ENCODE peak calls at places on chromosome 19, in five cellular contexts. One of them, this sample, is unnamed.

GRCh38 chr19:18203408-18203862 is 407 bp downstream of the RAB3A start:
- DNase-seq in tibial nerve: no peak
- DNase-seq in ascending aorta: peak; percentile 81
- DNase-seq in left ventricle myocardium inferior: peak; percentile 51
- DNase-seq in fibroblast of the aortic adventitia: no peak
- DNase-seq in this sample: peak; percentile 85

GRCh38 chr19:51131780-51132680 is 7.3 kb downstream of the SIGLEC9 start:
- DNase-seq in tibial nerve: peak; percentile 25
- DNase-seq in ascending aorta: peak; percentile 62
- DNase-seq in left ventricle myocardium inferior: peak; percentile 69
- DNase-seq in fibroblast of the aortic adventitia: peak; percentile 83
- DNase-seq in this sample: peak; percentile 78

GRCh38 chr19:48614436-48615144 is at the start of gene FAM83E:
- DNase-seq in tibial nerve: no peak
- DNase-seq in ascending aorta: no peak
- DNase-seq in left ventricle myocardium inferior: no peak
- DNase-seq in fibroblast of the aortic adventitia: no peak
- DNase-seq in this sample: no peak

GRCh38 chr19:18308051-18308947 is 14.6 kb downstream of the LSM4 start:
- DNase-seq in tibial nerve: no peak
- DNase-seq in ascending aorta: no peak
- DNase-seq in left ventricle myocardium inferior: no peak
- DNase-seq in fibroblast of the aortic adventitia: no peak
- DNase-seq in this sample: peak; percentile 63

GRCh38 chr19:47363758-47364529 is 14.8 kb downstream of the DHX34 start:
- DNase-seq in tibial nerve: no peak
- DNase-seq in ascending aorta: no peak
- DNase-seq in left ventricle myocardium inferior: no peak
- DNase-seq in fibroblast of the aortic adventitia: no peak
- DNase-seq in this sample: no peak

GRCh38 chr19:7865262-7865911 is 8.8 kb downstream of the PRR36 start:
- DNase-seq in tibial nerve: no peak
- DNase-seq in ascending aorta: no peak
- DNase-seq in left ventricle myocardium inferior: no peak
- DNase-seq in fibroblast of the aortic adventitia: no peak
- DNase-seq in this sample: peak; percentile 50

GRCh38 chr19:38703509-38703908 is 40.8 kb downstream of the CAPN12 start:
- DNase-seq in tibial nerve: no peak
- DNase-seq in ascending aorta: no peak
- DNase-seq in left ventricle myocardium inferior: no peak
- DNase-seq in fibroblast of the aortic adventitia: no peak
- DNase-seq in this sample: no peak

GRCh38 chr19:12660980-12661379 is 5.6 kb downstream of the MAN2B1 start:
- DNase-seq in tibial nerve: no peak
- DNase-seq in ascending aorta: no peak
- DNase-seq in left ventricle myocardium inferior: no peak
- DNase-seq in fibroblast of the aortic adventitia: no peak
- DNase-seq in this sample: no peak

GRCh38 chr19:33679696-33680095 is 57.9 kb downstream of the CHST8 start:
- DNase-seq in tibial nerve: no peak
- DNase-seq in ascending aorta: no peak
- DNase-seq in left ventricle myocardium inferior: no peak
- DNase-seq in fibroblast of the aortic adventitia: no peak
- DNase-seq in this sample: no peak

GRCh38 chr19:55538132-55538531 is 1.2 kb upstream of the SBK2 start:
- DNase-seq in tibial nerve: no peak
- DNase-seq in ascending aorta: no peak
- DNase-seq in left ventricle myocardium inferior: no peak
- DNase-seq in fibroblast of the aortic adventitia: no peak
- DNase-seq in this sample: no peak

GRCh38 chr19:913080-913748 is at the start of gene R3HDM4:
- DNase-seq in tibial nerve: peak; percentile 67
- DNase-seq in ascending aorta: peak; percentile 86
- DNase-seq in left ventricle myocardium inferior: peak; percentile 87
- DNase-seq in fibroblast of the aortic adventitia: peak; percentile 42
- DNase-seq in this sample: peak; percentile 92

GRCh38 chr19:34806976-34807860 is 34.2 kb upstream of the ZNF599 start:
- DNase-seq in tibial nerve: no peak
- DNase-seq in ascending aorta: no peak
- DNase-seq in left ventricle myocardium inferior: no peak
- DNase-seq in fibroblast of the aortic adventitia: no peak
- DNase-seq in this sample: no peak

GRCh38 chr19:38388310-38389100 is at the start of gene SPRED3:
- DNase-seq in tibial nerve: no peak
- DNase-seq in ascending aorta: no peak
- DNase-seq in left ventricle myocardium inferior: no peak
- DNase-seq in fibroblast of the aortic adventitia: no peak
- DNase-seq in this sample: peak; percentile 52

GRCh38 chr19:50980203-50980602 is 3.5 kb downstream of the KLK7 start:
- DNase-seq in tibial nerve: no peak
- DNase-seq in ascending aorta: no peak
- DNase-seq in left ventricle myocardium inferior: no peak
- DNase-seq in fibroblast of the aortic adventitia: no peak
- DNase-seq in this sample: no peak

GRCh38 chr19:43447655-43448054 is 17.8 kb downstream of the LYPD3 start:
- DNase-seq in tibial nerve: no peak
- DNase-seq in ascending aorta: no peak
- DNase-seq in left ventricle myocardium inferior: no peak
- DNase-seq in fibroblast of the aortic adventitia: no peak
- DNase-seq in this sample: no peak

GRCh38 chr19:21699197-21699596 is 68.2 kb downstream of the ZNF100 start:
- DNase-seq in tibial nerve: no peak
- DNase-seq in ascending aorta: no peak
- DNase-seq in left ventricle myocardium inferior: no peak
- DNase-seq in fibroblast of the aortic adventitia: no peak
- DNase-seq in this sample: no peak

GRCh38 chr19:34998777-34999497 is 1.2 kb upstream of the GRAMD1A start:
- DNase-seq in tibial nerve: no peak
- DNase-seq in ascending aorta: no peak
- DNase-seq in left ventricle myocardium inferior: no peak
- DNase-seq in fibroblast of the aortic adventitia: no peak
- DNase-seq in this sample: no peak

GRCh38 chr19:13937479-13938360 is 497 bp downstream of the PODNL1 start:
- DNase-seq in tibial nerve: no peak
- DNase-seq in ascending aorta: no peak
- DNase-seq in left ventricle myocardium inferior: no peak
- DNase-seq in fibroblast of the aortic adventitia: no peak
- DNase-seq in this sample: peak; percentile 75

GRCh38 chr19:14149509-14149994 is 13.2 kb upstream of the ASF1B start:
- DNase-seq in tibial nerve: peak; percentile 59
- DNase-seq in ascending aorta: peak; percentile 76
- DNase-seq in left ventricle myocardium inferior: peak; percentile 85
- DNase-seq in fibroblast of the aortic adventitia: peak; percentile 78
- DNase-seq in this sample: peak; percentile 96

GRCh38 chr19:55690769-55691545 is 15.9 kb downstream of the EPN1 start:
- DNase-seq in tibial nerve: no peak
- DNase-seq in ascending aorta: no peak
- DNase-seq in left ventricle myocardium inferior: no peak
- DNase-seq in fibroblast of the aortic adventitia: no peak
- DNase-seq in this sample: peak; percentile 45

GRCh38 chr19:46818812-46819211 is 30.4 kb upstream of the SLC1A5 start:
- DNase-seq in tibial nerve: no peak
- DNase-seq in ascending aorta: no peak
- DNase-seq in left ventricle myocardium inferior: no peak
- DNase-seq in fibroblast of the aortic adventitia: peak; percentile 38
- DNase-seq in this sample: no peak

GRCh38 chr19:14073925-14074838 is 1.6 kb downstream of the MISP3 start:
- DNase-seq in tibial nerve: peak; percentile 23
- DNase-seq in ascending aorta: no peak
- DNase-seq in left ventricle myocardium inferior: no peak
- DNase-seq in fibroblast of the aortic adventitia: no peak
- DNase-seq in this sample: peak; percentile 71

GRCh38 chr19:51346742-51347141 is 4.8 kb upstream of the VSIG10L start:
- DNase-seq in tibial nerve: no peak
- DNase-seq in ascending aorta: no peak
- DNase-seq in left ventricle myocardium inferior: no peak
- DNase-seq in fibroblast of the aortic adventitia: no peak
- DNase-seq in this sample: no peak

GRCh38 chr19:46659151-46660007 is 1.6 kb downstream of the DACT3 start:
- DNase-seq in tibial nerve: peak; percentile 33
- DNase-seq in ascending aorta: peak; percentile 73
- DNase-seq in left ventricle myocardium inferior: no peak
- DNase-seq in fibroblast of the aortic adventitia: peak; percentile 16
- DNase-seq in this sample: peak; percentile 81

GRCh38 chr19:19386373-19386869 is 19.1 kb upstream of the GATAD2A start:
- DNase-seq in tibial nerve: no peak
- DNase-seq in ascending aorta: no peak
- DNase-seq in left ventricle myocardium inferior: no peak
- DNase-seq in fibroblast of the aortic adventitia: no peak
- DNase-seq in this sample: no peak

GRCh38 chr19:57841364-57841763 is 8.3 kb upstream of the ZNF587 start:
- DNase-seq in tibial nerve: no peak
- DNase-seq in ascending aorta: no peak
- DNase-seq in left ventricle myocardium inferior: no peak
- DNase-seq in fibroblast of the aortic adventitia: no peak
- DNase-seq in this sample: no peak
- H3K4me3 ChIP-seq in tibial nerve: no peak overlapping the region
- H3K4me3 ChIP-seq in ascending aorta: no peak overlapping the region
- H3K4me3 ChIP-seq in left ventricle myocardium inferior: no peak overlapping the region
- H3K4me3 ChIP-seq in fibroblast of the aortic adventitia: no peak overlapping the region
- H3K4me3 ChIP-seq in this sample: no peak overlapping the region

GRCh38 chr19:4201798-4202197 is 19.3 kb downstream of the ANKRD24 start:
- DNase-seq in tibial nerve: no peak
- DNase-seq in ascending aorta: no peak
- DNase-seq in left ventricle myocardium inferior: no peak
- DNase-seq in fibroblast of the aortic adventitia: no peak
- DNase-seq in this sample: no peak
- H3K4me3 ChIP-seq in tibial nerve: no peak overlapping the region
- H3K4me3 ChIP-seq in ascending aorta: no peak overlapping the region
- H3K4me3 ChIP-seq in left ventricle myocardium inferior: no peak overlapping the region
- H3K4me3 ChIP-seq in fibroblast of the aortic adventitia: no peak overlapping the region
- H3K4me3 ChIP-seq in this sample: no peak overlapping the region

GRCh38 chr19:2488405-2488941 is 12.5 kb downstream of the GADD45B start:
- DNase-seq in tibial nerve: no peak
- DNase-seq in ascending aorta: no peak
- DNase-seq in left ventricle myocardium inferior: no peak
- DNase-seq in fibroblast of the aortic adventitia: no peak
- DNase-seq in this sample: no peak
- H3K4me3 ChIP-seq in tibial nerve: peak overlapping the region; percentile 31
- H3K4me3 ChIP-seq in ascending aorta: peak overlapping the region; percentile 60
- H3K4me3 ChIP-seq in left ventricle myocardium inferior: peak overlapping the region; percentile 70
- H3K4me3 ChIP-seq in fibroblast of the aortic adventitia: no peak overlapping the region
- H3K4me3 ChIP-seq in this sample: peak overlapping the region; percentile 68

GRCh38 chr19:45421953-45422498 is 1.7 kb downstream of the ERCC1 start:
- DNase-seq in tibial nerve: no peak
- DNase-seq in ascending aorta: no peak
- DNase-seq in left ventricle myocardium inferior: no peak
- DNase-seq in fibroblast of the aortic adventitia: no peak
- DNase-seq in this sample: no peak
- H3K4me3 ChIP-seq in tibial nerve: no peak overlapping the region
- H3K4me3 ChIP-seq in ascending aorta: no peak overlapping the region
- H3K4me3 ChIP-seq in left ventricle myocardium inferior: peak overlapping the region; percentile 70
- H3K4me3 ChIP-seq in fibroblast of the aortic adventitia: no peak overlapping the region
- H3K4me3 ChIP-seq in this sample: no peak overlapping the region

GRCh38 chr19:30061557-30062330 is 119.7 kb downstream of the URI1 start:
- DNase-seq in tibial nerve: no peak
- DNase-seq in ascending aorta: peak; percentile 34
- DNase-seq in left ventricle myocardium inferior: no peak
- DNase-seq in fibroblast of the aortic adventitia: no peak
- DNase-seq in this sample: no peak
- H3K4me3 ChIP-seq in tibial nerve: no peak overlapping the region
- H3K4me3 ChIP-seq in ascending aorta: no peak overlapping the region
- H3K4me3 ChIP-seq in left ventricle myocardium inferior: no peak overlapping the region
- H3K4me3 ChIP-seq in fibroblast of the aortic adventitia: no peak overlapping the region
- H3K4me3 ChIP-seq in this sample: no peak overlapping the region

GRCh38 chr19:10416083-10416379 is 4.3 kb upstream of the PDE4A start:
- DNase-seq in tibial nerve: no peak
- DNase-seq in ascending aorta: no peak
- DNase-seq in left ventricle myocardium inferior: no peak
- DNase-seq in fibroblast of the aortic adventitia: no peak
- DNase-seq in this sample: no peak

GRCh38 chr19:10419200-10419645 is 1.1 kb upstream of the PDE4A start:
- DNase-seq in tibial nerve: no peak
- DNase-seq in ascending aorta: no peak
- DNase-seq in left ventricle myocardium inferior: no peak
- DNase-seq in fibroblast of the aortic adventitia: no peak
- DNase-seq in this sample: peak; percentile 60

GRCh38 chr19:10416380-10417257 is 3.7 kb upstream of the PDE4A start:
- DNase-seq in tibial nerve: peak; percentile 68
- DNase-seq in ascending aorta: peak; percentile 94
- DNase-seq in left ventricle myocardium inferior: peak; percentile 77
- DNase-seq in fibroblast of the aortic adventitia: peak; percentile 85
- DNase-seq in this sample: peak; percentile 92

GRCh38 chr19:10418281-10419199 is 1.8 kb upstream of the PDE4A start:
- DNase-seq in tibial nerve: no peak
- DNase-seq in ascending aorta: no peak
- DNase-seq in left ventricle myocardium inferior: no peak
- DNase-seq in fibroblast of the aortic adventitia: peak; percentile 22
- DNase-seq in this sample: no peak

GRCh38 chr19:10417598-10418280 is 2.6 kb upstream of the PDE4A start:
- DNase-seq in tibial nerve: no peak
- DNase-seq in ascending aorta: no peak
- DNase-seq in left ventricle myocardium inferior: no peak
- DNase-seq in fibroblast of the aortic adventitia: no peak
- DNase-seq in this sample: no peak
- H3K4me3 ChIP-seq in tibial nerve: no peak overlapping the region
- H3K4me3 ChIP-seq in ascending aorta: no peak overlapping the region
- H3K4me3 ChIP-seq in left ventricle myocardium inferior: no peak overlapping the region
- H3K4me3 ChIP-seq in fibroblast of the aortic adventitia: no peak overlapping the region
- H3K4me3 ChIP-seq in this sample: no peak overlapping the region

GRCh38 chr19:2514981-2515518 is 39.1 kb downstream of the GADD45B start:
- DNase-seq in tibial nerve: no peak
- DNase-seq in ascending aorta: no peak
- DNase-seq in left ventricle myocardium inferior: no peak
- DNase-seq in fibroblast of the aortic adventitia: no peak
- DNase-seq in this sample: peak; percentile 16

GRCh38 chr19:2516727-2517126 is 40.8 kb downstream of the GADD45B start:
- DNase-seq in tibial nerve: no peak
- DNase-seq in ascending aorta: no peak
- DNase-seq in left ventricle myocardium inferior: no peak
- DNase-seq in fibroblast of the aortic adventitia: no peak
- DNase-seq in this sample: no peak

GRCh38 chr19:2519482-2519881 is 43.6 kb downstream of the GADD45B start:
- DNase-seq in tibial nerve: no peak
- DNase-seq in ascending aorta: no peak
- DNase-seq in left ventricle myocardium inferior: no peak
- DNase-seq in fibroblast of the aortic adventitia: no peak
- DNase-seq in this sample: peak; percentile 8

GRCh38 chr19:2512523-2513431 is 36.9 kb downstream of the GADD45B start:
- DNase-seq in tibial nerve: no peak
- DNase-seq in ascending aorta: no peak
- DNase-seq in left ventricle myocardium inferior: no peak
- DNase-seq in fibroblast of the aortic adventitia: no peak
- DNase-seq in this sample: peak; percentile 30

GRCh38 chr19:2517881-2518601 is 42.1 kb downstream of the GADD45B start:
- DNase-seq in tibial nerve: no peak
- DNase-seq in ascending aorta: no peak
- DNase-seq in left ventricle myocardium inferior: no peak
- DNase-seq in fibroblast of the aortic adventitia: no peak
- DNase-seq in this sample: no peak
- H3K4me3 ChIP-seq in tibial nerve: no peak overlapping the region
- H3K4me3 ChIP-seq in ascending aorta: no peak overlapping the region
- H3K4me3 ChIP-seq in left ventricle myocardium inferior: no peak overlapping the region
- H3K4me3 ChIP-seq in fibroblast of the aortic adventitia: no peak overlapping the region
- H3K4me3 ChIP-seq in this sample: no peak overlapping the region